ENCODE peak calls at places on chromosome 19, in six cellular contexts. One of them, this sample, is unnamed.

GRCh38 chr19:4327252-4327876 is 11.3 kb downstream of the STAP2 start:
- DNase-seq in caudate nucleus: no peak
- DNase-seq in IMR-90: peak
- DNase-seq in CD4-positive, alpha-beta T cell: peak
- DNase-seq in heart right ventricle: peak
- DNase-seq in SK-N-MC: peak
- DNase-seq in this sample: peak

GRCh38 chr19:34244611-34245299 is 9.6 kb upstream of the GARRE1 start:
- DNase-seq in CD4-positive, alpha-beta T cell: no peak
- DNase-seq in heart right ventricle: peak
- DNase-seq in IMR-90: peak
- DNase-seq in SK-N-MC: no peak
- DNase-seq in caudate nucleus: no peak
- DNase-seq in this sample: no peak

GRCh38 chr19:13766095-13766481 is 1.8 kb downstream of the MRI1 start:
- DNase-seq in heart right ventricle: no peak
- DNase-seq in SK-N-MC: no peak
- DNase-seq in CD4-positive, alpha-beta T cell: no peak
- DNase-seq in IMR-90: no peak
- DNase-seq in caudate nucleus: no peak
- DNase-seq in this sample: no peak

GRCh38 chr19:461664-462551 is 1.1 kb upstream of the SHC2 start:
- DNase-seq in heart right ventricle: peak
- DNase-seq in SK-N-MC: no peak
- DNase-seq in caudate nucleus: no peak
- DNase-seq in CD4-positive, alpha-beta T cell: no peak
- DNase-seq in IMR-90: no peak
- DNase-seq in this sample: no peak

GRCh38 chr19:956747-957451 is 27.2 kb upstream of the WDR18 start:
- DNase-seq in IMR-90: peak
- DNase-seq in SK-N-MC: no peak
- DNase-seq in heart right ventricle: no peak
- DNase-seq in CD4-positive, alpha-beta T cell: no peak
- DNase-seq in caudate nucleus: no peak
- DNase-seq in this sample: no peak

GRCh38 chr19:49929121-49929610 is at the start of the genes ATF5 and NUP62:
- DNase-seq in CD4-positive, alpha-beta T cell: peak
- DNase-seq in heart right ventricle: peak
- DNase-seq in caudate nucleus: peak
- DNase-seq in SK-N-MC: peak
- DNase-seq in IMR-90: peak
- DNase-seq in this sample: peak

GRCh38 chr19:1840541-1841115 is 7.7 kb downstream of the REXO1 start:
- DNase-seq in IMR-90: no peak
- DNase-seq in CD4-positive, alpha-beta T cell: no peak
- DNase-seq in heart right ventricle: peak
- DNase-seq in SK-N-MC: no peak
- DNase-seq in caudate nucleus: no peak
- DNase-seq in this sample: no peak

GRCh38 chr19:18153555-18154134 is 682 bp downstream of the PIK3R2 start:
- DNase-seq in SK-N-MC: no peak
- DNase-seq in CD4-positive, alpha-beta T cell: no peak
- DNase-seq in IMR-90: no peak
- DNase-seq in heart right ventricle: no peak
- DNase-seq in caudate nucleus: no peak
- DNase-seq in this sample: no peak

GRCh38 chr19:17522988-17523872 is 11.8 kb downstream of the PGLS start:
- DNase-seq in IMR-90: no peak
- DNase-seq in caudate nucleus: peak
- DNase-seq in heart right ventricle: peak
- DNase-seq in SK-N-MC: no peak
- DNase-seq in CD4-positive, alpha-beta T cell: no peak
- DNase-seq in this sample: peak

GRCh38 chr19:3573162-3573857 is 566 bp downstream of the HMG20B start:
- DNase-seq in IMR-90: no peak
- DNase-seq in heart right ventricle: peak
- DNase-seq in CD4-positive, alpha-beta T cell: no peak
- DNase-seq in SK-N-MC: no peak
- DNase-seq in caudate nucleus: no peak
- DNase-seq in this sample: no peak

GRCh38 chr19:4014541-4015491 is 7.3 kb downstream of the PIAS4 start:
- DNase-seq in SK-N-MC: no peak
- DNase-seq in CD4-positive, alpha-beta T cell: peak
- DNase-seq in heart right ventricle: peak
- DNase-seq in caudate nucleus: no peak
- DNase-seq in IMR-90: no peak
- DNase-seq in this sample: peak

GRCh38 chr19:17682273-17682672 is 5.9 kb downstream of the UNC13A start:
- DNase-seq in CD4-positive, alpha-beta T cell: no peak
- DNase-seq in SK-N-MC: no peak
- DNase-seq in heart right ventricle: no peak
- DNase-seq in IMR-90: no peak
- DNase-seq in caudate nucleus: no peak
- DNase-seq in this sample: no peak

GRCh38 chr19:48818234-48818823 is 7.5 kb upstream of the BCAT2 start:
- DNase-seq in IMR-90: no peak
- DNase-seq in SK-N-MC: no peak
- DNase-seq in heart right ventricle: no peak
- DNase-seq in caudate nucleus: no peak
- DNase-seq in CD4-positive, alpha-beta T cell: no peak
- DNase-seq in this sample: no peak

GRCh38 chr19:37007587-37008220 is 70.5 kb upstream of the ZNF420 start:
- DNase-seq in IMR-90: no peak
- DNase-seq in heart right ventricle: peak
- DNase-seq in SK-N-MC: no peak
- DNase-seq in CD4-positive, alpha-beta T cell: peak
- DNase-seq in caudate nucleus: peak
- DNase-seq in this sample: peak

GRCh38 chr19:50039968-50040367 is 14.2 kb downstream of the ZNF473 start:
- DNase-seq in caudate nucleus: no peak
- DNase-seq in SK-N-MC: no peak
- DNase-seq in heart right ventricle: no peak
- DNase-seq in CD4-positive, alpha-beta T cell: no peak
- DNase-seq in IMR-90: peak
- DNase-seq in this sample: no peak

GRCh38 chr19:340620-341385 is 3.8 kb downstream of the MIER2 start:
- DNase-seq in heart right ventricle: no peak
- DNase-seq in caudate nucleus: no peak
- DNase-seq in IMR-90: no peak
- DNase-seq in CD4-positive, alpha-beta T cell: no peak
- DNase-seq in SK-N-MC: no peak
- DNase-seq in this sample: no peak

GRCh38 chr19:36997843-36998235 is 80.4 kb upstream of the ZNF420 start:
- DNase-seq in heart right ventricle: no peak
- DNase-seq in CD4-positive, alpha-beta T cell: no peak
- DNase-seq in caudate nucleus: no peak
- DNase-seq in IMR-90: no peak
- DNase-seq in SK-N-MC: no peak
- DNase-seq in this sample: no peak

GRCh38 chr19:31127132-31127967 is 221.9 kb downstream of the TSHZ3 start:
- DNase-seq in heart right ventricle: no peak
- DNase-seq in IMR-90: peak
- DNase-seq in caudate nucleus: no peak
- DNase-seq in CD4-positive, alpha-beta T cell: no peak
- DNase-seq in SK-N-MC: no peak
- DNase-seq in this sample: no peak

GRCh38 chr19:14004619-14005380 is 1.3 kb downstream of the RFX1 start:
- DNase-seq in CD4-positive, alpha-beta T cell: no peak
- DNase-seq in IMR-90: no peak
- DNase-seq in caudate nucleus: peak
- DNase-seq in heart right ventricle: peak
- DNase-seq in SK-N-MC: no peak
- DNase-seq in this sample: peak

GRCh38 chr19:7705387-7706187 is 3.7 kb upstream of the FCER2 start:
- DNase-seq in SK-N-MC: no peak
- DNase-seq in IMR-90: no peak
- DNase-seq in caudate nucleus: no peak
- DNase-seq in heart right ventricle: peak
- DNase-seq in CD4-positive, alpha-beta T cell: peak
- DNase-seq in this sample: no peak

GRCh38 chr19:1999856-2000515 is 15.5 kb downstream of the BTBD2 start:
- DNase-seq in SK-N-MC: no peak
- DNase-seq in IMR-90: no peak
- DNase-seq in heart right ventricle: no peak
- DNase-seq in CD4-positive, alpha-beta T cell: no peak
- DNase-seq in caudate nucleus: peak
- DNase-seq in this sample: no peak

GRCh38 chr19:19459707-19460251 is 54.3 kb downstream of the GATAD2A start:
- DNase-seq in heart right ventricle: no peak
- DNase-seq in IMR-90: peak
- DNase-seq in caudate nucleus: no peak
- DNase-seq in SK-N-MC: no peak
- DNase-seq in CD4-positive, alpha-beta T cell: peak
- DNase-seq in this sample: no peak
- H3K27ac ChIP-seq in heart right ventricle: peak
- H3K27ac ChIP-seq in IMR-90: peak
- H3K27ac ChIP-seq in caudate nucleus: no peak
- H3K27ac ChIP-seq in SK-N-MC: no peak
- H3K27ac ChIP-seq in CD4-positive, alpha-beta T cell: peak
- H3K27ac ChIP-seq in this sample: peak

DNA sequence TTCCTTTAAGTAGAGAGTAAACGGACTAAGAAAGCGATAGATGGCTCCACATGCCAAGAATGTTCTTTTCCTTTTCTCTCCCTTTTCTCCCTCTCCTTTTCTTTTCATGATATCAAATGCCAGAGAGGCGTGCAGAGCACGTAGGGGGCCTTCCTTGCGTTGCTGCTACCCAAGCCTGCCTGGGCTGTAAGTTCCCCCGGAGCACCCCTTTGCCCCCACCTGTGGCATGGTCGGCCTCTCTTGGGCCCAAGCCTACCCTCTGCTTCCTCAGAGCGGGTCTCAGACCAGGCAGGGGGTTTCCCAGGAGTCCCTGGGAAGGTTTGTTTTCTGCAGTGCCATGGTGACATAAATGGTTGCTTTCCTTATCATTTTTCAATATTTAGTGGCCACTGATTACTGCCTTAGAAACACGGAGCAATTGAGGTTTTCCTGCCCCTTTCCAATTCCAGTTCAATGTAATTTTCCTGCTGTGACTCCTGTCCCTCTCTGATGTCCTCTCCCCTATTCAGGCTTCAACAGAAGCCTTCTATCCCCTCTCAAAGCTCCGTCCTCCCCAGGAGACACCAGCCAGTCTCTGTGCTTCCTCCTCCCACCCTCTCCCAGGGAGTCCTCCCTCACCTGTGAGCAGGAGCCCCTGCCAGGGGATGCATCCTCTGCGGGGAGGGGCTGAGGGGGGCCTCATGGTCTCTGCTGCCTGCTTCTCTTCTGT is 22.6 kb upstream of the CD177 start:
- DNase-seq in heart right ventricle: no peak
- DNase-seq in CD4-positive, alpha-beta T cell: no peak
- DNase-seq in IMR-90: no peak
- DNase-seq in SK-N-MC: no peak
- DNase-seq in caudate nucleus: no peak
- DNase-seq in this sample: no peak
- H3K27ac ChIP-seq in heart right ventricle: no peak
- H3K27ac ChIP-seq in CD4-positive, alpha-beta T cell: no peak
- H3K27ac ChIP-seq in IMR-90: no peak
- H3K27ac ChIP-seq in SK-N-MC: no peak
- H3K27ac ChIP-seq in caudate nucleus: no peak
- H3K27ac ChIP-seq in this sample: no peak

DNA sequence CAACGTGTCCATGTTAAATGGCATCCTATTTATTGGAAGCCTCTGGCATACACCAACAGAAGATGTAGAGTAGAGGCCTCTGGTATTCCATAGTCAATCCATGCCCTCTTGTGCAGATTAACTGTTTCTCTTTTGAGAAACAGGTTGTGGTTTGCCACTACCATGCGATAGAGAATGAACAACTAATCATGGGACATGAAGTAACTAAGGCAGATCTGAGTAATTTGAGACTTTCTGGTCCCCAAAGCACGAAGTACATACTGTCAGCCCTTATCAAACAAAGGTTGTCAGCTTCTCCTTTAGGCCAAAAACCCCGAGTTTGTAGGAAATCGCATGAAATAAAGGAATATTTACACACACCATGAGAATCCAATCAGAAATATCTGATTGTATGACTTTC is 3.6 kb downstream of the ZNF121 start:
- DNase-seq in CD4-positive, alpha-beta T cell: no peak
- DNase-seq in heart right ventricle: no peak
- DNase-seq in caudate nucleus: no peak
- DNase-seq in SK-N-MC: no peak
- DNase-seq in IMR-90: no peak
- DNase-seq in this sample: no peak
- H3K27ac ChIP-seq in CD4-positive, alpha-beta T cell: no peak
- H3K27ac ChIP-seq in heart right ventricle: no peak
- H3K27ac ChIP-seq in caudate nucleus: no peak
- H3K27ac ChIP-seq in SK-N-MC: no peak
- H3K27ac ChIP-seq in IMR-90: no peak
- H3K27ac ChIP-seq in this sample: no peak

GRCh38 chr19:11330103-11330502 is 9.4 kb downstream of the RAB3D start:
- DNase-seq in SK-N-MC: no peak
- DNase-seq in CD4-positive, alpha-beta T cell: no peak
- DNase-seq in heart right ventricle: no peak
- DNase-seq in IMR-90: no peak
- DNase-seq in caudate nucleus: no peak
- DNase-seq in this sample: no peak
- H3K27ac ChIP-seq in SK-N-MC: no peak
- H3K27ac ChIP-seq in CD4-positive, alpha-beta T cell: no peak
- H3K27ac ChIP-seq in heart right ventricle: no peak
- H3K27ac ChIP-seq in IMR-90: no peak
- H3K27ac ChIP-seq in caudate nucleus: no peak
- H3K27ac ChIP-seq in this sample: no peak

This sample was measured in substantia nigra.